ENCODE peak calls at places on chromosomes 1 and 21, in six cellular contexts. A is transverse colon; Y is activated naive CD4-positive, alpha-beta T cell treated with Interleukin-2 at 50 U/mL for 16 hours; F is neural progenitor cell; N is type B pancreatic cell; G is Calu3. X is an unnamed sample.

GRCh38 chr1:25795955-25796806 is 3.8 kb upstream of the SELENON start:
- DNase-seq in N (no peak), Y (peak), A (no peak), F (no peak), G (no peak), X (no peak)

GRCh38 chr1:179743679-179744400 is 749 bp downstream of the FAM163A start:
- DNase-seq in A (no peak), Y (no peak), N (peak), F (peak), G (peak), X (no peak)

GRCh38 chr1:6125366-6125765 is 54.8 kb downstream of the CHD5 start:
- DNase-seq in G (no peak), Y (no peak), F (no peak), A (no peak), N (no peak), X (no peak)

GRCh38 chr1:18192974-18193373 is 85.4 kb downstream of the IGSF21 start:
- DNase-seq in G (no peak), Y (no peak), N (no peak), F (no peak), A (no peak), X (no peak)

GRCh38 chr21:41143596-41144325 is 24.2 kb upstream of the BACE2 start:
- DNase-seq in A (no peak), F (no peak), Y (no peak), G (no peak), N (no peak), X (no peak)

GRCh38 chr1:47661065-47661464 is 223.2 kb downstream of the FOXD2 start:
- DNase-seq in G (no peak), Y (no peak), A (no peak), N (peak), F (no peak), X (no peak)

GRCh38 chr21:45533731-45534571 is 8.3 kb downstream of the SLC19A1 start:
- DNase-seq in Y (no peak), G (no peak), F (no peak), A (peak), N (peak), X (no peak)

GRCh38 chr21:17469727-17470126 is 43.1 kb upstream of the CXADR start:
- DNase-seq in N (no peak), F (no peak), G (no peak), Y (no peak), A (no peak), X (no peak)

GRCh38 chr1:212313616-212314015 is 28.4 kb downstream of the PPP2R5A start:
- DNase-seq in G (no peak), Y (no peak), A (no peak), F (no peak), N (no peak), X (no peak)

GRCh38 chr1:16202281-16203210 is 9.9 kb downstream of the ARHGEF19 start:
- DNase-seq in F (no peak), A (no peak), Y (no peak), G (no peak), N (no peak), X (no peak)

GRCh38 chr21:25898671-25899070 is 163.9 kb downstream of the GABPA start:
- DNase-seq in Y (no peak), F (no peak), A (no peak), N (no peak), G (no peak), X (no peak)